ENCODE peak calls at places on chromosomes 1 and 21, in five cellular contexts. One of them, this sample, is unnamed.

GRCh38 chr1:30755746-30756145 is 1.8 kb downstream of the LAPTM5 start:
- DNase-seq in anterior cingulate cortex: no peak
- DNase-seq in stimulated activated naive CD8-positive, alpha-beta T cell treated with anti-CD3 and anti-CD28 coated beads, Interleukin-15, amount 100 ng/mL, for 72 hours: no peak
- DNase-seq in RCC 7860: no peak
- DNase-seq in NCI-H1930: no peak
- DNase-seq in this sample: no peak

GRCh38 chr1:86756062-86756406 is 51.7 kb downstream of the SH3GLB1 start:
- DNase-seq in anterior cingulate cortex: no peak
- DNase-seq in stimulated activated naive CD8-positive, alpha-beta T cell treated with anti-CD3 and anti-CD28 coated beads, Interleukin-15, amount 100 ng/mL, for 72 hours: no peak
- DNase-seq in RCC 7860: no peak
- DNase-seq in NCI-H1930: no peak
- DNase-seq in this sample: no peak

GRCh38 chr1:200139661-200140250 is 112.2 kb downstream of the NR5A2 start:
- DNase-seq in anterior cingulate cortex: no peak
- DNase-seq in stimulated activated naive CD8-positive, alpha-beta T cell treated with anti-CD3 and anti-CD28 coated beads, Interleukin-15, amount 100 ng/mL, for 72 hours: no peak
- DNase-seq in RCC 7860: peak; percentile 59
- DNase-seq in NCI-H1930: no peak
- DNase-seq in this sample: no peak

GRCh38 chr1:61322769-61323168 is 240.4 kb downstream of the NFIA start:
- DNase-seq in anterior cingulate cortex: no peak
- DNase-seq in stimulated activated naive CD8-positive, alpha-beta T cell treated with anti-CD3 and anti-CD28 coated beads, Interleukin-15, amount 100 ng/mL, for 72 hours: peak; percentile 19
- DNase-seq in RCC 7860: no peak
- DNase-seq in NCI-H1930: no peak
- DNase-seq in this sample: no peak

GRCh38 chr1:230149751-230150584 is 82.9 kb downstream of the GALNT2 start:
- DNase-seq in anterior cingulate cortex: no peak
- DNase-seq in stimulated activated naive CD8-positive, alpha-beta T cell treated with anti-CD3 and anti-CD28 coated beads, Interleukin-15, amount 100 ng/mL, for 72 hours: no peak
- DNase-seq in RCC 7860: no peak
- DNase-seq in NCI-H1930: no peak
- DNase-seq in this sample: no peak

GRCh38 chr1:55584521-55585401 is 369.6 kb upstream of the USP24 start:
- DNase-seq in anterior cingulate cortex: no peak
- DNase-seq in stimulated activated naive CD8-positive, alpha-beta T cell treated with anti-CD3 and anti-CD28 coated beads, Interleukin-15, amount 100 ng/mL, for 72 hours: no peak
- DNase-seq in RCC 7860: no peak
- DNase-seq in NCI-H1930: no peak
- DNase-seq in this sample: peak; percentile 12

GRCh38 chr1:236425031-236425663 is 31.1 kb downstream of the EDARADD start:
- DNase-seq in anterior cingulate cortex: no peak
- DNase-seq in stimulated activated naive CD8-positive, alpha-beta T cell treated with anti-CD3 and anti-CD28 coated beads, Interleukin-15, amount 100 ng/mL, for 72 hours: peak; percentile 35
- DNase-seq in RCC 7860: no peak
- DNase-seq in NCI-H1930: no peak
- DNase-seq in this sample: no peak

GRCh38 chr1:234570336-234570735 is 39.6 kb downstream of the IRF2BP2 start:
- DNase-seq in anterior cingulate cortex: no peak
- DNase-seq in stimulated activated naive CD8-positive, alpha-beta T cell treated with anti-CD3 and anti-CD28 coated beads, Interleukin-15, amount 100 ng/mL, for 72 hours: no peak
- DNase-seq in RCC 7860: no peak
- DNase-seq in NCI-H1930: no peak
- DNase-seq in this sample: no peak

GRCh38 chr1:25099343-25099951 is 132.9 kb downstream of the SYF2 start:
- DNase-seq in anterior cingulate cortex: no peak
- DNase-seq in stimulated activated naive CD8-positive, alpha-beta T cell treated with anti-CD3 and anti-CD28 coated beads, Interleukin-15, amount 100 ng/mL, for 72 hours: peak; percentile 79
- DNase-seq in RCC 7860: no peak
- DNase-seq in NCI-H1930: no peak
- DNase-seq in this sample: no peak

GRCh38 chr1:224235819-224236493 is 52.9 kb downstream of the DEGS1 start:
- DNase-seq in anterior cingulate cortex: no peak
- DNase-seq in stimulated activated naive CD8-positive, alpha-beta T cell treated with anti-CD3 and anti-CD28 coated beads, Interleukin-15, amount 100 ng/mL, for 72 hours: no peak
- DNase-seq in RCC 7860: no peak
- DNase-seq in NCI-H1930: no peak
- DNase-seq in this sample: no peak

GRCh38 chr21:32423320-32423719 is 10.8 kb downstream of the EVA1C start:
- DNase-seq in anterior cingulate cortex: no peak
- DNase-seq in stimulated activated naive CD8-positive, alpha-beta T cell treated with anti-CD3 and anti-CD28 coated beads, Interleukin-15, amount 100 ng/mL, for 72 hours: no peak
- DNase-seq in RCC 7860: no peak
- DNase-seq in NCI-H1930: no peak
- DNase-seq in this sample: no peak

GRCh38 chr21:36063375-36064084 is 3.2 kb upstream of the SETD4 start:
- DNase-seq in anterior cingulate cortex: no peak
- DNase-seq in stimulated activated naive CD8-positive, alpha-beta T cell treated with anti-CD3 and anti-CD28 coated beads, Interleukin-15, amount 100 ng/mL, for 72 hours: no peak
- DNase-seq in RCC 7860: no peak
- DNase-seq in NCI-H1930: no peak
- DNase-seq in this sample: no peak

GRCh38 chr1:186308264-186309060 is 66.6 kb downstream of the TPR start:
- DNase-seq in anterior cingulate cortex: no peak
- DNase-seq in stimulated activated naive CD8-positive, alpha-beta T cell treated with anti-CD3 and anti-CD28 coated beads, Interleukin-15, amount 100 ng/mL, for 72 hours: no peak
- DNase-seq in RCC 7860: no peak
- DNase-seq in NCI-H1930: no peak
- DNase-seq in this sample: no peak

GRCh38 chr1:45685308-45686080 is 839 bp downstream of the GPBP1L1 start:
- DNase-seq in anterior cingulate cortex: no peak
- DNase-seq in stimulated activated naive CD8-positive, alpha-beta T cell treated with anti-CD3 and anti-CD28 coated beads, Interleukin-15, amount 100 ng/mL, for 72 hours: no peak
- DNase-seq in RCC 7860: no peak
- DNase-seq in NCI-H1930: no peak
- DNase-seq in this sample: no peak

GRCh38 chr1:159089184-159089791 is 12.7 kb upstream of the AIM2 start:
- DNase-seq in anterior cingulate cortex: no peak
- DNase-seq in stimulated activated naive CD8-positive, alpha-beta T cell treated with anti-CD3 and anti-CD28 coated beads, Interleukin-15, amount 100 ng/mL, for 72 hours: no peak
- DNase-seq in RCC 7860: no peak
- DNase-seq in NCI-H1930: no peak
- DNase-seq in this sample: no peak

GRCh38 chr1:92992066-92992465 is 30.8 kb upstream of the DIPK1A start:
- DNase-seq in anterior cingulate cortex: no peak
- DNase-seq in stimulated activated naive CD8-positive, alpha-beta T cell treated with anti-CD3 and anti-CD28 coated beads, Interleukin-15, amount 100 ng/mL, for 72 hours: no peak
- DNase-seq in RCC 7860: no peak
- DNase-seq in NCI-H1930: no peak
- DNase-seq in this sample: no peak

GRCh38 chr1:8510041-8510823 is 192.3 kb downstream of the SLC45A1 start:
- DNase-seq in anterior cingulate cortex: no peak
- DNase-seq in stimulated activated naive CD8-positive, alpha-beta T cell treated with anti-CD3 and anti-CD28 coated beads, Interleukin-15, amount 100 ng/mL, for 72 hours: no peak
- DNase-seq in RCC 7860: no peak
- DNase-seq in NCI-H1930: no peak
- DNase-seq in this sample: no peak

GRCh38 chr1:174425121-174425520 is 22.6 kb upstream of the GPR52 start:
- DNase-seq in anterior cingulate cortex: no peak
- DNase-seq in stimulated activated naive CD8-positive, alpha-beta T cell treated with anti-CD3 and anti-CD28 coated beads, Interleukin-15, amount 100 ng/mL, for 72 hours: no peak
- DNase-seq in RCC 7860: no peak
- DNase-seq in NCI-H1930: no peak
- DNase-seq in this sample: no peak

GRCh38 chr1:150543500-150544143 is 5.6 kb upstream of the ADAMTSL4 start:
- DNase-seq in anterior cingulate cortex: no peak
- DNase-seq in stimulated activated naive CD8-positive, alpha-beta T cell treated with anti-CD3 and anti-CD28 coated beads, Interleukin-15, amount 100 ng/mL, for 72 hours: no peak
- DNase-seq in RCC 7860: no peak
- DNase-seq in NCI-H1930: peak; percentile 79
- DNase-seq in this sample: no peak

GRCh38 chr1:87853576-87854351 is 525.1 kb downstream of the LMO4 start:
- DNase-seq in anterior cingulate cortex: no peak
- DNase-seq in stimulated activated naive CD8-positive, alpha-beta T cell treated with anti-CD3 and anti-CD28 coated beads, Interleukin-15, amount 100 ng/mL, for 72 hours: no peak
- DNase-seq in RCC 7860: no peak
- DNase-seq in NCI-H1930: no peak
- DNase-seq in this sample: no peak

GRCh38 chr1:78678324-78678723 is 28.7 kb downstream of the IFI44 start:
- DNase-seq in anterior cingulate cortex: no peak
- DNase-seq in stimulated activated naive CD8-positive, alpha-beta T cell treated with anti-CD3 and anti-CD28 coated beads, Interleukin-15, amount 100 ng/mL, for 72 hours: peak; percentile 21
- DNase-seq in RCC 7860: no peak
- DNase-seq in NCI-H1930: no peak
- DNase-seq in this sample: no peak

GRCh38 chr1:155717041-155717440 is 28.1 kb downstream of the DAP3 start:
- DNase-seq in anterior cingulate cortex: no peak
- DNase-seq in stimulated activated naive CD8-positive, alpha-beta T cell treated with anti-CD3 and anti-CD28 coated beads, Interleukin-15, amount 100 ng/mL, for 72 hours: no peak
- DNase-seq in RCC 7860: no peak
- DNase-seq in NCI-H1930: no peak
- DNase-seq in this sample: no peak

GRCh38 chr1:207848234-207848633 is 62.7 kb downstream of the CD34 start:
- DNase-seq in anterior cingulate cortex: no peak
- DNase-seq in stimulated activated naive CD8-positive, alpha-beta T cell treated with anti-CD3 and anti-CD28 coated beads, Interleukin-15, amount 100 ng/mL, for 72 hours: peak; percentile 54
- DNase-seq in RCC 7860: peak; percentile 84
- DNase-seq in NCI-H1930: no peak
- DNase-seq in this sample: no peak

GRCh38 chr1:118871510-118872240 is 116.5 kb downstream of the TBX15 start:
- DNase-seq in anterior cingulate cortex: no peak
- DNase-seq in stimulated activated naive CD8-positive, alpha-beta T cell treated with anti-CD3 and anti-CD28 coated beads, Interleukin-15, amount 100 ng/mL, for 72 hours: no peak
- DNase-seq in RCC 7860: no peak
- DNase-seq in NCI-H1930: no peak
- DNase-seq in this sample: no peak

GRCh38 chr1:203089001-203089650 is 3.3 kb upstream of the MYOG start:
- DNase-seq in anterior cingulate cortex: no peak
- DNase-seq in stimulated activated naive CD8-positive, alpha-beta T cell treated with anti-CD3 and anti-CD28 coated beads, Interleukin-15, amount 100 ng/mL, for 72 hours: no peak
- DNase-seq in RCC 7860: no peak
- DNase-seq in NCI-H1930: no peak
- DNase-seq in this sample: peak; percentile 2

GRCh38 chr1:200867018-200867811 is 5.6 kb upstream of the GPR25 start:
- DNase-seq in anterior cingulate cortex: no peak
- DNase-seq in stimulated activated naive CD8-positive, alpha-beta T cell treated with anti-CD3 and anti-CD28 coated beads, Interleukin-15, amount 100 ng/mL, for 72 hours: no peak
- DNase-seq in RCC 7860: no peak
- DNase-seq in NCI-H1930: no peak
- DNase-seq in this sample: no peak

GRCh38 chr1:24452922-24453481 is 37.4 kb downstream of the NIPAL3 start:
- DNase-seq in anterior cingulate cortex: no peak
- DNase-seq in stimulated activated naive CD8-positive, alpha-beta T cell treated with anti-CD3 and anti-CD28 coated beads, Interleukin-15, amount 100 ng/mL, for 72 hours: no peak
- DNase-seq in RCC 7860: no peak
- DNase-seq in NCI-H1930: no peak
- DNase-seq in this sample: no peak

GRCh38 chr21:43903451-43904091 is 38.5 kb downstream of the AGPAT3 start:
- DNase-seq in anterior cingulate cortex: no peak
- DNase-seq in stimulated activated naive CD8-positive, alpha-beta T cell treated with anti-CD3 and anti-CD28 coated beads, Interleukin-15, amount 100 ng/mL, for 72 hours: no peak
- DNase-seq in RCC 7860: no peak
- DNase-seq in NCI-H1930: no peak
- DNase-seq in this sample: peak; percentile 37

GRCh38 chr1:234842726-234843641 is 233.0 kb upstream of the IRF2BP2 start:
- DNase-seq in anterior cingulate cortex: no peak
- DNase-seq in stimulated activated naive CD8-positive, alpha-beta T cell treated with anti-CD3 and anti-CD28 coated beads, Interleukin-15, amount 100 ng/mL, for 72 hours: peak; percentile 95
- DNase-seq in RCC 7860: no peak
- DNase-seq in NCI-H1930: no peak
- DNase-seq in this sample: no peak

GRCh38 chr1:76250317-76250716 is 175.8 kb downstream of the ST6GALNAC3 start:
- DNase-seq in anterior cingulate cortex: no peak
- DNase-seq in stimulated activated naive CD8-positive, alpha-beta T cell treated with anti-CD3 and anti-CD28 coated beads, Interleukin-15, amount 100 ng/mL, for 72 hours: no peak
- DNase-seq in RCC 7860: no peak
- DNase-seq in NCI-H1930: no peak
- DNase-seq in this sample: no peak

GRCh38 chr1:221708987-221709386 is 32.9 kb downstream of the DUSP10 start:
- DNase-seq in anterior cingulate cortex: peak; percentile 16
- DNase-seq in stimulated activated naive CD8-positive, alpha-beta T cell treated with anti-CD3 and anti-CD28 coated beads, Interleukin-15, amount 100 ng/mL, for 72 hours: peak; percentile 60
- DNase-seq in RCC 7860: peak; percentile 60
- DNase-seq in NCI-H1930: peak; percentile 73
- DNase-seq in this sample: no peak

GRCh38 chr1:17798799-17799382 is 43.8 kb downstream of the ACTL8 start:
- DNase-seq in anterior cingulate cortex: no peak
- DNase-seq in stimulated activated naive CD8-positive, alpha-beta T cell treated with anti-CD3 and anti-CD28 coated beads, Interleukin-15, amount 100 ng/mL, for 72 hours: no peak
- DNase-seq in RCC 7860: no peak
- DNase-seq in NCI-H1930: no peak
- DNase-seq in this sample: no peak

GRCh38 chr21:46428286-46428685 is 30.4 kb upstream of the DIP2A start:
- DNase-seq in anterior cingulate cortex: no peak
- DNase-seq in stimulated activated naive CD8-positive, alpha-beta T cell treated with anti-CD3 and anti-CD28 coated beads, Interleukin-15, amount 100 ng/mL, for 72 hours: no peak
- DNase-seq in RCC 7860: no peak
- DNase-seq in NCI-H1930: no peak
- DNase-seq in this sample: no peak

GRCh38 chr1:26677306-26678115 is 18.3 kb upstream of the ARID1A start:
- DNase-seq in anterior cingulate cortex: peak; percentile 27
- DNase-seq in stimulated activated naive CD8-positive, alpha-beta T cell treated with anti-CD3 and anti-CD28 coated beads, Interleukin-15, amount 100 ng/mL, for 72 hours: peak; percentile 70
- DNase-seq in RCC 7860: peak; percentile 92
- DNase-seq in NCI-H1930: no peak
- DNase-seq in this sample: peak; percentile 89

GRCh38 chr1:12480748-12481362 is 137.2 kb downstream of the DHRS3 start:
- DNase-seq in anterior cingulate cortex: no peak
- DNase-seq in stimulated activated naive CD8-positive, alpha-beta T cell treated with anti-CD3 and anti-CD28 coated beads, Interleukin-15, amount 100 ng/mL, for 72 hours: no peak
- DNase-seq in RCC 7860: peak; percentile 81
- DNase-seq in NCI-H1930: no peak
- DNase-seq in this sample: no peak

This sample was measured in cerebellum.